ENCODE peak calls at places on chromosomes 16 and 17, in ten cellular contexts. One of them, this sample, is unnamed.

GRCh38 chr16:81817296-81817695 is 38.2 kb downstream of the PLCG2 start:
- DNase-seq in left colon: no peak
- DNase-seq in Kasumi-1: no peak
- DNase-seq in T1000: no peak
- DNase-seq in pancreas: no peak
- DNase-seq in naive thymus-derived CD8-positive, alpha-beta T cell: no peak
- DNase-seq in NCI-H1105 treated with DMSO at 0.1 percent for 48 hours: no peak
- DNase-seq in NCI-H82: no peak
- DNase-seq in CD4-positive, alpha-beta T cell: no peak
- DNase-seq in fibroblast of the conjunctiva: no peak
- DNase-seq in this sample: no peak

GRCh38 chr17:81809556-81809998 is 5.6 kb downstream of the GCGR start:
- DNase-seq in left colon: no peak
- DNase-seq in Kasumi-1: no peak
- DNase-seq in T1000: no peak
- DNase-seq in pancreas: no peak
- DNase-seq in naive thymus-derived CD8-positive, alpha-beta T cell: no peak
- DNase-seq in NCI-H1105 treated with DMSO at 0.1 percent for 48 hours: no peak
- DNase-seq in NCI-H82: no peak
- DNase-seq in CD4-positive, alpha-beta T cell: no peak
- DNase-seq in fibroblast of the conjunctiva: no peak
- DNase-seq in this sample: no peak

GRCh38 chr17:82031885-82032627 is 578 bp downstream of the RAC3 start:
- DNase-seq in left colon: peak
- DNase-seq in Kasumi-1: no peak
- DNase-seq in T1000: no peak
- DNase-seq in pancreas: peak
- DNase-seq in naive thymus-derived CD8-positive, alpha-beta T cell: no peak
- DNase-seq in NCI-H1105 treated with DMSO at 0.1 percent for 48 hours: peak
- DNase-seq in NCI-H82: peak
- DNase-seq in CD4-positive, alpha-beta T cell: no peak
- DNase-seq in fibroblast of the conjunctiva: no peak
- DNase-seq in this sample: no peak

GRCh38 chr17:7846063-7846735 is 8.7 kb upstream of the TMEM88 start:
- DNase-seq in left colon: no peak
- DNase-seq in Kasumi-1: no peak
- DNase-seq in T1000: no peak
- DNase-seq in pancreas: no peak
- DNase-seq in naive thymus-derived CD8-positive, alpha-beta T cell: no peak
- DNase-seq in NCI-H1105 treated with DMSO at 0.1 percent for 48 hours: no peak
- DNase-seq in NCI-H82: no peak
- DNase-seq in CD4-positive, alpha-beta T cell: no peak
- DNase-seq in fibroblast of the conjunctiva: no peak
- DNase-seq in this sample: no peak

GRCh38 chr16:51550785-51551184 is 399.7 kb upstream of the SALL1 start:
- DNase-seq in left colon: no peak
- DNase-seq in Kasumi-1: no peak
- DNase-seq in T1000: no peak
- DNase-seq in pancreas: no peak
- DNase-seq in naive thymus-derived CD8-positive, alpha-beta T cell: no peak
- DNase-seq in NCI-H1105 treated with DMSO at 0.1 percent for 48 hours: peak
- DNase-seq in NCI-H82: peak
- DNase-seq in CD4-positive, alpha-beta T cell: no peak
- DNase-seq in fibroblast of the conjunctiva: no peak
- DNase-seq in this sample: no peak

GRCh38 chr16:86248325-86248905 is 261.9 kb upstream of the FOXF1 start:
- DNase-seq in left colon: no peak
- DNase-seq in Kasumi-1: no peak
- DNase-seq in T1000: no peak
- DNase-seq in pancreas: no peak
- DNase-seq in naive thymus-derived CD8-positive, alpha-beta T cell: no peak
- DNase-seq in NCI-H1105 treated with DMSO at 0.1 percent for 48 hours: no peak
- DNase-seq in NCI-H82: no peak
- DNase-seq in CD4-positive, alpha-beta T cell: no peak
- DNase-seq in fibroblast of the conjunctiva: no peak
- DNase-seq in this sample: no peak

GRCh38 chr17:29726721-29727252 is 104.1 kb upstream of the CORO6 start:
- DNase-seq in left colon: no peak
- DNase-seq in Kasumi-1: peak
- DNase-seq in T1000: no peak
- DNase-seq in pancreas: no peak
- DNase-seq in naive thymus-derived CD8-positive, alpha-beta T cell: no peak
- DNase-seq in NCI-H1105 treated with DMSO at 0.1 percent for 48 hours: no peak
- DNase-seq in NCI-H82: peak
- DNase-seq in CD4-positive, alpha-beta T cell: no peak
- DNase-seq in fibroblast of the conjunctiva: no peak
- DNase-seq in this sample: no peak

GRCh38 chr16:66342294-66342900 is 24.1 kb upstream of the CDH5 start:
- DNase-seq in left colon: no peak
- DNase-seq in Kasumi-1: peak
- DNase-seq in T1000: no peak
- DNase-seq in pancreas: no peak
- DNase-seq in naive thymus-derived CD8-positive, alpha-beta T cell: no peak
- DNase-seq in NCI-H1105 treated with DMSO at 0.1 percent for 48 hours: no peak
- DNase-seq in NCI-H82: peak
- DNase-seq in CD4-positive, alpha-beta T cell: no peak
- DNase-seq in fibroblast of the conjunctiva: no peak
- DNase-seq in this sample: peak

GRCh38 chr17:49545007-49545660 is 30.5 kb upstream of the NXPH3 start:
- DNase-seq in left colon: no peak
- DNase-seq in Kasumi-1: no peak
- DNase-seq in T1000: no peak
- DNase-seq in pancreas: no peak
- DNase-seq in naive thymus-derived CD8-positive, alpha-beta T cell: no peak
- DNase-seq in NCI-H1105 treated with DMSO at 0.1 percent for 48 hours: no peak
- DNase-seq in NCI-H82: no peak
- DNase-seq in CD4-positive, alpha-beta T cell: no peak
- DNase-seq in fibroblast of the conjunctiva: no peak
- DNase-seq in this sample: no peak

GRCh38 chr16:35370617-35371016 is 1911.2 kb downstream of the TP53TG3F start:
- DNase-seq in left colon: no peak
- DNase-seq in Kasumi-1: no peak
- DNase-seq in T1000: no peak
- DNase-seq in pancreas: no peak
- DNase-seq in naive thymus-derived CD8-positive, alpha-beta T cell: no peak
- DNase-seq in NCI-H1105 treated with DMSO at 0.1 percent for 48 hours: no peak
- DNase-seq in NCI-H82: no peak
- DNase-seq in CD4-positive, alpha-beta T cell: no peak
- DNase-seq in fibroblast of the conjunctiva: no peak
- DNase-seq in this sample: no peak

GRCh38 chr16:50534958-50535357 is 13.2 kb upstream of the NKD1 start:
- DNase-seq in left colon: no peak
- DNase-seq in Kasumi-1: no peak
- DNase-seq in T1000: no peak
- DNase-seq in pancreas: no peak
- DNase-seq in naive thymus-derived CD8-positive, alpha-beta T cell: no peak
- DNase-seq in NCI-H1105 treated with DMSO at 0.1 percent for 48 hours: no peak
- DNase-seq in NCI-H82: no peak
- DNase-seq in CD4-positive, alpha-beta T cell: no peak
- DNase-seq in fibroblast of the conjunctiva: no peak
- DNase-seq in this sample: no peak

GRCh38 chr16:54817940-54818574 is 112.6 kb upstream of the IRX5 start:
- DNase-seq in left colon: no peak
- DNase-seq in Kasumi-1: no peak
- DNase-seq in T1000: no peak
- DNase-seq in pancreas: no peak
- DNase-seq in naive thymus-derived CD8-positive, alpha-beta T cell: no peak
- DNase-seq in NCI-H1105 treated with DMSO at 0.1 percent for 48 hours: no peak
- DNase-seq in NCI-H82: peak
- DNase-seq in CD4-positive, alpha-beta T cell: no peak
- DNase-seq in fibroblast of the conjunctiva: no peak
- DNase-seq in this sample: no peak

GRCh38 chr17:35242805-35243458 is at the start of gene SLFN5:
- DNase-seq in left colon: peak
- DNase-seq in Kasumi-1: peak
- DNase-seq in T1000: peak
- DNase-seq in pancreas: peak
- DNase-seq in naive thymus-derived CD8-positive, alpha-beta T cell: peak
- DNase-seq in NCI-H1105 treated with DMSO at 0.1 percent for 48 hours: peak
- DNase-seq in NCI-H82: peak
- DNase-seq in CD4-positive, alpha-beta T cell: peak
- DNase-seq in fibroblast of the conjunctiva: peak
- DNase-seq in this sample: peak

GRCh38 chr17:31415640-31416502 is 24.4 kb downstream of the RAB11FIP4 start:
- DNase-seq in left colon: peak
- DNase-seq in Kasumi-1: no peak
- DNase-seq in T1000: no peak
- DNase-seq in pancreas: no peak
- DNase-seq in naive thymus-derived CD8-positive, alpha-beta T cell: no peak
- DNase-seq in NCI-H1105 treated with DMSO at 0.1 percent for 48 hours: no peak
- DNase-seq in NCI-H82: no peak
- DNase-seq in CD4-positive, alpha-beta T cell: no peak
- DNase-seq in fibroblast of the conjunctiva: no peak
- DNase-seq in this sample: no peak

GRCh38 chr17:31691251-31691905 is 167.7 kb downstream of the COPRS start:
- DNase-seq in left colon: no peak
- DNase-seq in Kasumi-1: no peak
- DNase-seq in T1000: no peak
- DNase-seq in pancreas: no peak
- DNase-seq in naive thymus-derived CD8-positive, alpha-beta T cell: no peak
- DNase-seq in NCI-H1105 treated with DMSO at 0.1 percent for 48 hours: no peak
- DNase-seq in NCI-H82: no peak
- DNase-seq in CD4-positive, alpha-beta T cell: no peak
- DNase-seq in fibroblast of the conjunctiva: no peak
- DNase-seq in this sample: no peak

GRCh38 chr17:9371019-9371418 is 204.6 kb downstream of the STX8 start:
- DNase-seq in left colon: no peak
- DNase-seq in Kasumi-1: no peak
- DNase-seq in T1000: no peak
- DNase-seq in pancreas: no peak
- DNase-seq in naive thymus-derived CD8-positive, alpha-beta T cell: no peak
- DNase-seq in NCI-H1105 treated with DMSO at 0.1 percent for 48 hours: peak
- DNase-seq in NCI-H82: no peak
- DNase-seq in CD4-positive, alpha-beta T cell: no peak
- DNase-seq in fibroblast of the conjunctiva: no peak
- DNase-seq in this sample: no peak

GRCh38 chr17:83186226-83186625 is 106.8 kb downstream of the METRNL start:
- DNase-seq in left colon: no peak
- DNase-seq in Kasumi-1: no peak
- DNase-seq in T1000: no peak
- DNase-seq in pancreas: no peak
- DNase-seq in naive thymus-derived CD8-positive, alpha-beta T cell: no peak
- DNase-seq in NCI-H1105 treated with DMSO at 0.1 percent for 48 hours: no peak
- DNase-seq in NCI-H82: no peak
- DNase-seq in CD4-positive, alpha-beta T cell: no peak
- DNase-seq in fibroblast of the conjunctiva: no peak
- DNase-seq in this sample: no peak

GRCh38 chr17:17028059-17028877 is 14.0 kb upstream of the MPRIP start:
- DNase-seq in left colon: peak
- DNase-seq in Kasumi-1: no peak
- DNase-seq in T1000: peak
- DNase-seq in pancreas: peak
- DNase-seq in naive thymus-derived CD8-positive, alpha-beta T cell: no peak
- DNase-seq in NCI-H1105 treated with DMSO at 0.1 percent for 48 hours: no peak
- DNase-seq in NCI-H82: peak
- DNase-seq in CD4-positive, alpha-beta T cell: no peak
- DNase-seq in fibroblast of the conjunctiva: peak
- DNase-seq in this sample: no peak

GRCh38 chr17:81713556-81714411 is 1.7 kb downstream of the SLC25A10 start:
- DNase-seq in left colon: peak
- DNase-seq in Kasumi-1: no peak
- DNase-seq in T1000: no peak
- DNase-seq in pancreas: peak
- DNase-seq in naive thymus-derived CD8-positive, alpha-beta T cell: no peak
- DNase-seq in NCI-H1105 treated with DMSO at 0.1 percent for 48 hours: no peak
- DNase-seq in NCI-H82: peak
- DNase-seq in CD4-positive, alpha-beta T cell: no peak
- DNase-seq in fibroblast of the conjunctiva: no peak
- DNase-seq in this sample: no peak

GRCh38 chr16:49592507-49593422 is 219.2 kb downstream of the C16orf78 start:
- DNase-seq in left colon: no peak
- DNase-seq in Kasumi-1: peak
- DNase-seq in T1000: no peak
- DNase-seq in pancreas: no peak
- DNase-seq in naive thymus-derived CD8-positive, alpha-beta T cell: peak
- DNase-seq in NCI-H1105 treated with DMSO at 0.1 percent for 48 hours: peak
- DNase-seq in NCI-H82: peak
- DNase-seq in CD4-positive, alpha-beta T cell: peak
- DNase-seq in fibroblast of the conjunctiva: no peak
- DNase-seq in this sample: peak

GRCh38 chr17:47866941-47867340 is 16.0 kb upstream of the SP6 start:
- DNase-seq in left colon: no peak
- DNase-seq in Kasumi-1: no peak
- DNase-seq in T1000: no peak
- DNase-seq in pancreas: no peak
- DNase-seq in naive thymus-derived CD8-positive, alpha-beta T cell: no peak
- DNase-seq in NCI-H1105 treated with DMSO at 0.1 percent for 48 hours: no peak
- DNase-seq in NCI-H82: no peak
- DNase-seq in CD4-positive, alpha-beta T cell: no peak
- DNase-seq in fibroblast of the conjunctiva: no peak
- DNase-seq in this sample: no peak

GRCh38 chr17:3861761-3862681 is 16.0 kb upstream of the NCBP3 start:
- DNase-seq in left colon: no peak
- DNase-seq in Kasumi-1: no peak
- DNase-seq in T1000: no peak
- DNase-seq in pancreas: no peak
- DNase-seq in naive thymus-derived CD8-positive, alpha-beta T cell: no peak
- DNase-seq in NCI-H1105 treated with DMSO at 0.1 percent for 48 hours: no peak
- DNase-seq in NCI-H82: no peak
- DNase-seq in CD4-positive, alpha-beta T cell: no peak
- DNase-seq in fibroblast of the conjunctiva: no peak
- DNase-seq in this sample: no peak

GRCh38 chr17:9002610-9003354 is 18.5 kb upstream of the NTN1 start:
- DNase-seq in left colon: no peak
- DNase-seq in Kasumi-1: peak
- DNase-seq in T1000: no peak
- DNase-seq in pancreas: peak
- DNase-seq in naive thymus-derived CD8-positive, alpha-beta T cell: no peak
- DNase-seq in NCI-H1105 treated with DMSO at 0.1 percent for 48 hours: no peak
- DNase-seq in NCI-H82: peak
- DNase-seq in CD4-positive, alpha-beta T cell: no peak
- DNase-seq in fibroblast of the conjunctiva: no peak
- DNase-seq in this sample: no peak

GRCh38 chr16:83689385-83689831 is 118.4 kb upstream of the HSBP1 start:
- DNase-seq in left colon: no peak
- DNase-seq in Kasumi-1: no peak
- DNase-seq in T1000: no peak
- DNase-seq in pancreas: no peak
- DNase-seq in naive thymus-derived CD8-positive, alpha-beta T cell: no peak
- DNase-seq in NCI-H1105 treated with DMSO at 0.1 percent for 48 hours: no peak
- DNase-seq in NCI-H82: peak
- DNase-seq in CD4-positive, alpha-beta T cell: no peak
- DNase-seq in fibroblast of the conjunctiva: peak
- DNase-seq in this sample: peak

GRCh38 chr16:72182976-72183375 is 11.0 kb upstream of the PMFBP1 start:
- DNase-seq in left colon: no peak
- DNase-seq in Kasumi-1: peak
- DNase-seq in T1000: no peak
- DNase-seq in pancreas: no peak
- DNase-seq in naive thymus-derived CD8-positive, alpha-beta T cell: no peak
- DNase-seq in NCI-H1105 treated with DMSO at 0.1 percent for 48 hours: no peak
- DNase-seq in NCI-H82: no peak
- DNase-seq in CD4-positive, alpha-beta T cell: no peak
- DNase-seq in fibroblast of the conjunctiva: no peak
- DNase-seq in this sample: no peak

GRCh38 chr17:1137465-1137894 is 42.3 kb downstream of the ABR start:
- DNase-seq in left colon: peak
- DNase-seq in Kasumi-1: no peak
- DNase-seq in T1000: no peak
- DNase-seq in pancreas: no peak
- DNase-seq in naive thymus-derived CD8-positive, alpha-beta T cell: no peak
- DNase-seq in NCI-H1105 treated with DMSO at 0.1 percent for 48 hours: no peak
- DNase-seq in NCI-H82: peak
- DNase-seq in CD4-positive, alpha-beta T cell: no peak
- DNase-seq in fibroblast of the conjunctiva: no peak
- DNase-seq in this sample: no peak

GRCh38 chr16:89471225-89471624 is 19.1 kb downstream of the ANKRD11 start:
- DNase-seq in left colon: no peak
- DNase-seq in Kasumi-1: no peak
- DNase-seq in T1000: no peak
- DNase-seq in pancreas: no peak
- DNase-seq in naive thymus-derived CD8-positive, alpha-beta T cell: no peak
- DNase-seq in NCI-H1105 treated with DMSO at 0.1 percent for 48 hours: no peak
- DNase-seq in NCI-H82: no peak
- DNase-seq in CD4-positive, alpha-beta T cell: no peak
- DNase-seq in fibroblast of the conjunctiva: no peak
- DNase-seq in this sample: peak

This sample was measured in hepatic stellate cell.